ENCODE peak calls at places on chromosomes 4 and X, in six cellular contexts. Y is esophagus squamous epithelium, U is HCT116, F is uterus, D is fibroblast of lung, X is bronchial epithelial cell. A is an unnamed sample.
A peak's percentile ranks its signal among the peaks of the same experiment; 100 is the strongest.

GRCh38 chr4:7610062-7610670 is 175.4 kb upstream of the PSAPL1 start:
- DNase-seq in U (no peak), F (no peak), Y (no peak), X (no peak), D (no peak), A (no peak)

GRCh38 chr4:14856076-14856926 is 146.0 kb upstream of the CPEB2 start:
- DNase-seq in F (peak; percentile 17), D (peak; percentile 100), X (peak; percentile 99), U (peak; percentile 86), Y (peak; percentile 12), A (peak; percentile 97)

GRCh38 chrX:130524476-130525194 is 122.8 kb downstream of the RBMX2 start:
- DNase-seq in D (no peak), X (no peak), U (no peak), F (no peak), Y (no peak), A (no peak)

GRCh38 chr4:94905511-94905910 is 147.8 kb downstream of the BMPR1B start:
- DNase-seq in F (no peak), D (no peak), U (no peak), X (no peak), Y (no peak), A (no peak)

GRCh38 chr4:189279188-189279587 is 661.5 kb upstream of the FRG1 start:
- DNase-seq in Y (no peak), F (no peak), U (no peak), X (no peak), D (no peak), A (no peak)

GRCh38 chrX:130994671-130995070 is 63.5 kb upstream of the ARHGAP36 start:
- DNase-seq in U (no peak), Y (no peak), X (no peak), D (no peak), F (no peak), A (no peak)

GRCh38 chrX:71919886-71920285 is 9.2 kb downstream of the NHSL2 start:
- DNase-seq in U (no peak), Y (no peak), D (no peak), F (no peak), X (no peak), A (no peak)

GRCh38 chrX:53732797-53733196 is 46.3 kb upstream of the HUWE1 start:
- DNase-seq in Y (no peak), X (no peak), F (no peak), D (no peak), U (no peak), A (no peak)

GRCh38 chr4:118034061-118034785 is at the start of gene NDST3:
- DNase-seq in X (peak; percentile 53), D (peak; percentile 77), F (no peak), U (peak; percentile 71), Y (no peak), A (peak; percentile 55)

GRCh38 chr4:157664726-157665125 is 444.2 kb downstream of the GRIA2 start:
- DNase-seq in Y (no peak), U (peak; percentile 6), D (peak; percentile 74), X (peak; percentile 27), F (no peak), A (peak; percentile 9)

GRCh38 chrX:69060631-69061408 is 104.4 kb downstream of the PJA1 start:
- DNase-seq in X (peak; percentile 26), D (peak; percentile 23), U (peak; percentile 3), Y (no peak), F (peak; percentile 41), A (no peak)

GRCh38 chr4:87632469-87632868 is 17.6 kb upstream of the DMP1 start:
- DNase-seq in Y (no peak), X (peak; percentile 24), U (no peak), F (no peak), D (peak; percentile 32), A (no peak)

GRCh38 chr4:16591867-16592266 is 306.6 kb downstream of the LDB2 start:
- DNase-seq in D (no peak), X (no peak), F (peak; percentile 57), U (no peak), Y (no peak), A (no peak)

GRCh38 chr4:140635606-140636005 is 66.8 kb upstream of the UCP1 start:
- DNase-seq in Y (no peak), U (peak; percentile 16), X (peak; percentile 46), D (peak; percentile 64), F (no peak), A (peak; percentile 7)

GRCh38 chr4:1540601-1541375 is 134.5 kb upstream of the NKX1-1 start:
- DNase-seq in U (no peak), F (no peak), Y (no peak), D (no peak), X (no peak), A (no peak)

GRCh38 chr4:1539132-1539755 is 133.0 kb upstream of the NKX1-1 start:
- DNase-seq in D (no peak), Y (no peak), U (no peak), F (no peak), X (no peak), A (no peak)

GRCh38 chr4:1541449-1542225 is 135.4 kb upstream of the NKX1-1 start:
- DNase-seq in U (no peak), F (no peak), X (no peak), D (no peak), Y (no peak), A (no peak)

GRCh38 chr4:1538096-1538410 is 131.8 kb upstream of the NKX1-1 start:
- DNase-seq in U (no peak), F (no peak), X (no peak), Y (no peak), D (no peak), A (no peak)

DNA sequence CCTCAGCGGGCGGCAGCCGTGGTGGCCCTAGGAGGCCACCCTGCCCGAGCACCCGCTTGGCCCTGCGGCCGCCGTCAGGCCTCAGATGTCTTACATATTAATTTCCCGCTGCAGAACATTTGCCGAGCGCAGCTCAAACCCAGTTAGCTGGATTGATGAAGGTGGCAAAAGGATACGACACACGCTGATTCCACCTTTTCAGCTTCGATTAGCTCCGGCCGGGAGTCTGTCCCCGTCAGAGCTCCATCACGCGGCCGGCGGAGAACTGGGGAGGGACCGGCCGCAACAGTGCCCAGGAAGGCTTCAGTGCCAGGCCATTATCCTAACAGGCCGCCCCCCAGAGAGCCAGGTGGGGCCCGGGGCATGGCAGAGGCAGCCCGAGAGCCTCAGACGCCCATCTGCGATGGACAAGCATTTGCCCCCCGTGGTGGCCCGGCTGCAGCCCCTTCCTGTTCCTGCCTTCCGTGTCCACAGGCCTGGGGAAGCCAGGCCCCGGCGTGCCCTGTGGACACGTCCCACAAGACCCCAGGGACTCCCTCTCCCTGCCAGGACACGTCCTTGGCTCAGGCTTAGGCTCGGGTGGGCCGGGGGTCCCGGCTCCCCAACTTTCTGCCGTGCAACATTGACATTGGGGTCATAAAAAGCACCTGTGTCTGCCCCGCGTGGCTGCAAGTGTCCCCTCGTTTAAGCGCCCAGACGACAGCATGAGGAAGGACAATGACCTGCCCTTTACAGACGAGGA is 133.8 kb upstream of the NKX1-1 start:
- DNase-seq in X (no peak), F (no peak), U (no peak), D (no peak), Y (no peak), A (no peak)
- H3K27me3 ChIP-seq in X (no peaks in the 10 kb centered on the region), F (no peaks in the 10 kb centered on the region), U (no peaks in the 10 kb centered on the region), D (peaks cover 3% of the 10 kb centered on the region), Y (no peaks in the 10 kb centered on the region), A (peaks cover 28% of the 10 kb centered on the region)

DNA sequence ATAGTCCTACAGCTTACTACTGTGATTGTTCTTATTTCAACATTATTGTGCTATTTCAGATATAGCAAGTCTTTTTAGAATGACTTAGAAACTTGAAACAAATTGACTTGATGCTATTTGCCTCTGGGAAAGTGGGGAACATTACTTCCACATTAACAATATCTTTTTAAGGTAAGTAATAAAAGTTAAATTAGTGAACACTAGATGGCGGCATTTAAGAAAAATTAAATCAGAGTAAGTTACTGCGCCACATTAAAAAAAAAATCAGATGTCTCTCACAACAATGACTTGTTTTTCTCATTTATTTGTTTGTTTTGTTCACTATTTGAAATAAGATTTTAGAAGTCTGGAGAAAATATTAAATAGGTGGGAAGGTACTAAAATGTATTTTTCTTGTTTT is 1026.9 kb upstream of the SLIT2 start:
- DNase-seq in U (peak; percentile 16), F (no peak), X (peak; percentile 47), D (peak; percentile 23), Y (no peak), A (no peak)
- TF ChIP-seq CTCF in U (no peak), F (peak; percentile 40), X (no peak), D (peak; percentile 12), Y (peak; percentile 54), A (peak; percentile 7)

GRCh38 chrX:45485682-45486081 is 285.0 kb upstream of the DIPK2B start:
- DNase-seq in D (peak; percentile 10), U (no peak), Y (no peak), X (no peak), F (no peak), A (no peak)

GRCh38 chrX:45479196-45479834 is 278.6 kb upstream of the DIPK2B start:
- DNase-seq in D (peak; percentile 95), F (no peak), U (peak; percentile 56), Y (no peak), X (peak; percentile 86), A (peak; percentile 68)

DNA sequence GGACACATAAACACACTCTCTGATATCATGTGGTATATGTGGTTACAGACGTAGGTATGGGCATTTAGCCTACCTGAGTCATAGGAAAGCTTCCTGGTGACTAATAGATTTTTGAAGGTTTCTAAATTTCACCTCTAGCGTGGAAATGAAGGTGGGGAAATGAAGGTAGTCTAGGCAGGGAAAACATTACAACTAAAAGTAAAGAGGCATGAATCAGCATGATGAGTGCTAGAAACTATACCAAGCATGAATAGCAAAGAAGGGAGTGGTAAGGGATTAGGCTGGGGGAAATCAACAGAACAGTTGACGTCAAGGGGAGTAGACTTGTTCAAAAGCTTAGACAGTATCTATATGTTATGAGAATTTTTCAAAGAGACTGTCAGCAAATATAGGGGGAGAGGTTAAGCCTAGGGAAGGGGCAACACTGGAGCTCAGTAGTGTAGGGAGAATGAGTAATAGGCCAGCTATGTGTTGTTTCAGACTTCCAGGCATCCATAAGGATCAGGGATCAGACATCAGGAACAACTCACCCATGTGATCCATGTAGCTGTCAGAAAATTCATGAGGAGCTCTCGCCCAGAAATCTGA is 279.3 kb upstream of the DIPK2B start:
- DNase-seq in Y (no peak), U (peak; percentile 85), D (peak; percentile 92), F (no peak), X (peak; percentile 96), A (peak; percentile 73)
- H3K36me3 ChIP-seq in Y (no peaks in the 10 kb centered on the region), U (peaks cover 32% of the 10 kb centered on the region), D (no peaks in the 10 kb centered on the region), F (no peaks in the 10 kb centered on the region), X (no peaks in the 10 kb centered on the region), A (no peaks in the 10 kb centered on the region)

GRCh38 chr4:3753711-3754412 is 12.3 kb upstream of the ADRA2C start:
- DNase-seq in Y (no peak), F (no peak), U (no peak), X (no peak), D (no peak), A (no peak)
- H3K27me3 ChIP-seq in Y (no peaks in the 10 kb centered on the region), F (no peaks in the 10 kb centered on the region), U (no peaks in the 10 kb centered on the region), X (no peaks in the 10 kb centered on the region), D (peaks cover 2% of the 10 kb centered on the region), A (peaks cover 19% of the 10 kb centered on the region)

DNA sequence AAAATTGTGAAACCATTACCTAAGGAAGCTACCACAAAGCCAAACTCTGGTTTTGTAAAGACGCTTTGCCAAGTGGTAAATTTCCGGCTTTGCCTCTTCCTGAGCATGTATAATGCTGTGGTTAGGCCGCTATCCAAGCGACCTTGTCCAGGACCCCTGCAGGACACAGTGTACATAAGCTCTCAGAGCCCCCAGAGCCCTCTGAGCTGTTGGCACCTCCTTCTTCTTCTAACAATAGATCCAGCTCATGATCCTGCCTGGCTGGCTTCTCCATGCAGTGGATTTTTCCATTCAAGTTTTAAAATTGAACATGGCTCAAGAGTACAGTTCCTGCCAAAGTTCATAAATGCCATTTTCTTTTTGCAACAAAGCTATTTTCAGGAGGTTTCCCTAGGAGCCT is 326.7 kb downstream of the MAPK10 start:
- DNase-seq in Y (no peak), X (no peak), U (no peak), D (peak; percentile 93), F (peak; percentile 59), A (no peak)
- TF ChIP-seq CTCF in Y (no peak), X (no peak), U (no peak), D (no peak), F (no peak), A (no peak)

A was measured in kidney epithelial cell.